ENCODE peak calls at places on chromosomes 4 and X, in five cellular contexts. W is transverse colon, N is ovary, F is K562, Y is tibial nerve. M is an unnamed sample. For H3K27me3, the result is how much of the 10 kb centered on the place peaks cover.

GRCh38 chrX:65723706-65724105 is 56.3 kb downstream of the MSN start:
- DNase-seq in W (no peak), N (no peak), F (no peak), Y (no peak), M (no peak)

GRCh38 chr4:71258323-71258722 is 80.5 kb upstream of the SLC4A4 start:
- DNase-seq in W (no peak), N (no peak), F (no peak), Y (no peak), M (no peak)

GRCh38 chr4:155906554-155907247 is 3.2 kb downstream of the TDO2 start:
- DNase-seq in W (no peak), N (no peak), F (no peak), Y (peak), M (no peak)

GRCh38 chrX:5842601-5843000 is 386.1 kb downstream of the NLGN4X start:
- DNase-seq in W (no peak), N (no peak), F (no peak), Y (no peak), M (no peak)

GRCh38 chr4:172042714-172043114 is 229.5 kb downstream of the GALNTL6 start:
- DNase-seq in W (no peak), N (no peak), F (peak), Y (no peak), M (no peak)

GRCh38 chr4:3860061-3860912 is 94.1 kb downstream of the ADRA2C start:
- DNase-seq in W (no peak), N (no peak), F (no peak), Y (no peak), M (no peak)

GRCh38 chrX:34638116-34638515 is 19.0 kb downstream of the TMEM47 start:
- DNase-seq in W (no peak), N (no peak), F (peak), Y (peak), M (no peak)

GRCh38 chr4:185730387-185730786 is 81.6 kb downstream of the SORBS2 start:
- DNase-seq in W (no peak), N (peak), F (peak), Y (no peak), M (no peak)

GRCh38 chr4:2714071-2714770 is 41.9 kb downstream of the TNIP2 start:
- DNase-seq in W (no peak), N (peak), F (no peak), Y (no peak), M (no peak)

GRCh38 chrX:13669246-13669689 is 16.3 kb downstream of the TCEANC start:
- DNase-seq in W (peak), N (peak), F (peak), Y (peak), M (peak)

GRCh38 chr4:185803015-185803414 is 9.0 kb downstream of the SORBS2 start:
- DNase-seq in W (no peak), N (no peak), F (no peak), Y (no peak), M (no peak)

DNA sequence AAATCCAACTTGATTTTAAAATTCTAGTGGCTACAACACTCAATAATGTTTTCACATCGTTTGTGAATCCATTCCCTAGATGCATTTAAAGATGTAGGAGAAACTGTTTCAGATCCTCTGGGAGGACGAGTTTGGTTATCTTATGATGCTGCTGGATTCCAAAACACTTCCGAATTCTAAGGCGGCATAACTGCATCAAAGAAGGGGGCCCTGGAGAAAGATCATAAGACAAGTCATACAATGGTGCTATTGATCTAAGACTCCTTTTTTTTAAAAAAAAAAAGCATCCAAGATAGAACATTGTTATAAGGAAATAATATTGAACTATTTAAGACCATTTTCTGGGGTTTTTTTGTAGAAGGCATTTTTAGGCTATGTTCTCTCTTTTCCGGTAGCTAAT is 25.5 kb downstream of the ASB9 start:
- DNase-seq in W (no peak), N (no peak), F (no peak), Y (no peak), M (no peak)
- H3K27me3 ChIP-seq in W (under half), N (under half), F (under half), Y (under half), M (under half)

GRCh38 chr4:30721353-30722091 is 1.4 kb downstream of the PCDH7 start:
- DNase-seq in W (peak), N (peak), F (no peak), Y (no peak), M (peak)

GRCh38 chr4:30718889-30719252 is 1.3 kb upstream of the PCDH7 start:
- DNase-seq in W (no peak), N (no peak), F (no peak), Y (no peak), M (no peak)

GRCh38 chr4:30720656-30721352 is 635 bp downstream of the PCDH7 start:
- DNase-seq in W (peak), N (peak), F (no peak), Y (no peak), M (no peak)

GRCh38 chr4:30719363-30720020 is 677 bp upstream of the PCDH7 start:
- DNase-seq in W (peak), N (peak), F (no peak), Y (no peak), M (peak)

DNA sequence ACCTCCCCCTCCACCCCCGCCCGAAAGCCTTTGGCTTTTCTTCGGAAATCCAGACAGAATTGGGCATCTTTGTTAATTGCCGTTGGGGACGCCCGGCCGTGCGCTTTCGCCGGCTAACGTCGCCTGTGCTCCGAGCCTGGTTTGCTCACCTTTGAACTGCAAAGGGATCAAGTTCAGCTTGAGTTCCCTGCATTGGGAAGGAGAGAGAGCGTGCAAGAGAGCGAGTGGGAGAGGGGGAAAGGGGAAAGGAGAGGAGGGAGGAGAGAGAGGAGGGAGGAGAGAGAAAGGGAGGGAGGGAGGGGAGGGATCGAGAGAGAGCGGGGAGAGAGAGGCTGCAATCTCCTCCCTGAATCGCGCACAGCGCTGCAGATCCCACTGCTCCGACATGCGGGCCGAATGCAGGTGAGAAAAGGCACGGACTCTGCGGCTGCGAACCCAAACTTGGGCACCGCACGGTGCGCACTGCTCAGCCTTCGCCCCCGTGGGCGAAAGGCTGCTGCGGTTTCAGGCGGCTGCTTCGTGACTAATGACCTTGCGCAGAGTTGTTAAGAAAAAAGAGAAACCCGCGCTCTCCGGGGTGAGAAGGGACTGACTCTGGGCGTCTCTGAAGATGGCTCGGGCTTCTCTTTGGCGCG is at the start of gene PCDH7:
- DNase-seq in W (peak), N (peak), F (no peak), Y (no peak), M (peak)
- H3K4me3 ChIP-seq in W (peak), N (peak), F (no peak), Y (peak), M (peak)

DNA sequence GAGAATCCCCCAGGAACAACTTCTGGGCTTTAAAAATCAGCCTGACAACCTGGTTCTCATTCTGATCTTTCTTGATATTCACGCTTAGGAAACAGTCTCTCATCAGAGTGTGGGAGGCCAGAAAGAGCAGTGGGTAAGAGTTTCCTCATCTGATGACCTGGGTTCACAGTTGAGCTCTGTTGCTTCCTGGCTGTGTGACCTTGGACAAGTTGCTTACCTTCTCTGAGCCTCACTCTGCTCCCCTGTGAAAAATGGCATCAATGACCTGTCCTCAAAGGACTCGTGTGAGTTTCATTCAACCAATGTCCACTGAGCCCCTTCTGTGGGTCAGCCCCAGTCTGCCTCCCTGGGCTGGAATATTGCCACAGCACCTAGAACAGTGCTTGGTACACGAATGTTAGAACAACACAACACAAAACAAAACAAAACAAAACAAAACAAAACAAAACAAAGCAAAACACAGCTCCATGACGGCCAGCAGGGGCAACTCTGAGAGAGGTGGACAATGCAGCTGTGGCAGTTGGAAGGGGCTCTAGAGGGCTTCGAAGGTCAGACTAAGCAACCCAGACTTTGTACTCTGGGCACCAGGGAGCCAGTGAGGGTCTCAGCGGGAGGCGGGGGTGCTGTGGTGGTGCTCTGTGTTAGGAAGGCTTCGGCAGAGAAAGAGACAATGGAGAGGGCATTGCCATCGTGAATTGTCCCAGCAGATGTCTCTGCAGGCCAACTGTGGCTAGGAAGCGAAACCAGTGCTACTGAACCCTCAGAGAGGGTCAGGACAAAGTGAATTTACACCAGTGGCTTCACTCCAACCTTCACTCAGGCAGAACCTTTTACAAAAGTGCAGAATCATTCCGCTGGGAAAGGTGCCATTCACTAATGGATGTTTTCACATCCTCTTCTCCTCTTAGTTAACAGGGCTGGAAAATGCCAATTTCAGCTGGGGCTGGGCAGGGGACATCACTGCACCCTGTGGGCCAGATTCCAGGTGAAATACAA is 14.3 kb upstream of the C4orf50 start:
- DNase-seq in W (no peak), N (no peak), F (peak), Y (no peak), M (peak)
- TF ChIP-seq EP300 in W (no peak), N (no peak), F (no peak), Y (no peak), M (no peak)

DNA sequence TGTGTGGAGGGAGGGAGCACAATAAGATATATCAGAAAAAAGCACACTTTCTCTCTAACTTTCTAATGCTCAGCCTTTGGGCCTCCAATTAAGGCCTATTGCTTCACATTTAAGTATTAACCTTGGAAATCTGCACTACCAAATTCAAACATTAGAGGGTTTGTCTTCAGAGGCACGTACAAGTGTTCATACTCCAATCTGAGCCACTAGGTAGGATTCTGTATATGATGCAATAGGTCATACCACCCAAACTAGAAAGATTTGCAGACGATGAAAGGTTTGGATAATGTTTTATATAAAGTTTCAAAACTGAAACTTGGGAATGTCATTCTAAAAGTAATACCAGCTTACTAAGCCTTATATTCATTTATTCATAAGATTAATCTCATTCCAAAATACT is 106.4 kb downstream of the MID1 start:
- DNase-seq in W (no peak), N (no peak), F (no peak), Y (no peak), M (no peak)
- H3K27me3 ChIP-seq in W (under half), N (under half), F (under half), Y (under half), M (under half)

GRCh38 chrX:154429708-154430107 is 1.2 kb downstream of the ATP6AP1 start:
- DNase-seq in W (no peak), N (no peak), F (no peak), Y (no peak), M (no peak)
- H3K4me3 ChIP-seq in W (peak), N (no peak), F (peak), Y (peak), M (no peak)

GRCh38 chr4:37008199-37008598 is 236.3 kb upstream of the NWD2 start:
- DNase-seq in W (peak), N (no peak), F (peak), Y (no peak), M (peak)
- TF ChIP-seq EP300 in W (no peak), N (no peak), F (no peak), Y (no peak), M (no peak)